ENCODE peak calls at places on chromosomes 2 and 18, in six cellular contexts. J is stimulated activated CD8-positive, alpha-beta memory T cell treated with anti-CD3 and anti-CD28 coated beads, Interleukin-4, amount 100 ng/mL, for 1 hour; K is keratinocyte; T is ELF-1; L is AG08396; W is MM.1S. C is an unnamed sample.

GRCh38 chr2:153499439-153499838 is 20.9 kb upstream of the RPRM start:
- DNase-seq in J (no peak), K (no peak), T (no peak), L (no peak), W (no peak), C (no peak)

GRCh38 chr2:67451086-67451832 is 54.1 kb downstream of the ETAA1 start:
- DNase-seq in J (no peak), K (peak), T (no peak), L (peak), W (no peak), C (peak)

GRCh38 chr18:47120428-47120827 is 29.9 kb downstream of the HDHD2 start:
- DNase-seq in J (no peak), K (no peak), T (no peak), L (no peak), W (no peak), C (no peak)

GRCh38 chr2:222794585-222795579 is 66.0 kb upstream of the ACSL3 start:
- DNase-seq in J (no peak), K (no peak), T (peak), L (no peak), W (no peak), C (no peak)

GRCh38 chr18:58180738-58181353 is 136.8 kb downstream of the NEDD4L start:
- DNase-seq in J (peak), K (no peak), T (peak), L (peak), W (peak), C (no peak)

GRCh38 chr2:74576151-74576755 is 21.7 kb downstream of the DOK1 start:
- DNase-seq in J (no peak), K (no peak), T (no peak), L (no peak), W (no peak), C (no peak)

GRCh38 chr18:25043104-25043503 is 308.9 kb downstream of the ZNF521 start:
- DNase-seq in J (no peak), K (no peak), T (no peak), L (no peak), W (no peak), C (no peak)

GRCh38 chr18:12944724-12945123 is 3.1 kb upstream of the SEH1L start:
- DNase-seq in J (no peak), K (no peak), T (no peak), L (no peak), W (no peak), C (no peak)

GRCh38 chr18:66548747-66549146 is 55.1 kb downstream of the CDH19 start:
- DNase-seq in J (no peak), K (no peak), T (no peak), L (no peak), W (no peak), C (no peak)

GRCh38 chr2:119323459-119323858 is 43.2 kb downstream of the C2orf76 start:
- DNase-seq in J (no peak), K (no peak), T (no peak), L (no peak), W (no peak), C (peak)

GRCh38 chr18:69906765-69907164 is 40.9 kb downstream of the CD226 start:
- DNase-seq in J (no peak), K (no peak), T (no peak), L (no peak), W (no peak), C (no peak)

GRCh38 chr2:232522855-232523681 is 2.9 kb downstream of the PRSS56 start:
- DNase-seq in J (no peak), K (no peak), T (no peak), L (no peak), W (no peak), C (no peak)

GRCh38 chr2:201824212-201824611 is 17.9 kb downstream of the CDK15 start:
- DNase-seq in J (no peak), K (no peak), T (no peak), L (no peak), W (no peak), C (no peak)

GRCh38 chr2:139165599-139165998 is 385.4 kb upstream of the NXPH2 start:
- DNase-seq in J (no peak), K (no peak), T (no peak), L (no peak), W (no peak), C (no peak)

GRCh38 chr2:157223624-157224205 is 33.8 kb upstream of the GALNT5 start:
- DNase-seq in J (no peak), K (no peak), T (no peak), L (no peak), W (no peak), C (no peak)

GRCh38 chr2:40488101-40488598 is 36.3 kb upstream of the SLC8A1 start:
- DNase-seq in J (no peak), K (no peak), T (no peak), L (peak), W (peak), C (no peak)

GRCh38 chr2:158998486-158999248 is 30.2 kb downstream of the TANC1 start:
- DNase-seq in J (no peak), K (peak), T (peak), L (peak), W (no peak), C (no peak)

GRCh38 chr2:237895544-237896506 is 36.4 kb downstream of the RAMP1 start:
- DNase-seq in J (no peak), K (no peak), T (peak), L (no peak), W (no peak), C (no peak)

GRCh38 chr18:4203525-4203924 is 251.6 kb downstream of the DLGAP1 start:
- DNase-seq in J (no peak), K (no peak), T (no peak), L (no peak), W (no peak), C (no peak)

GRCh38 chr2:128420131-128420530 is 101.5 kb upstream of the HS6ST1 start:
- DNase-seq in J (no peak), K (no peak), T (no peak), L (no peak), W (no peak), C (no peak)

GRCh38 chr2:26172189-26172865 is 561 bp upstream of the GAREM2 start:
- DNase-seq in J (no peak), K (no peak), T (peak), L (no peak), W (no peak), C (no peak)

GRCh38 chr2:155301221-155301620 is 602.7 kb downstream of the KCNJ3 start:
- DNase-seq in J (no peak), K (no peak), T (no peak), L (no peak), W (no peak), C (no peak)

GRCh38 chr18:79588636-79589481 is 90.7 kb upstream of the CTDP1 start:
- DNase-seq in J (no peak), K (no peak), T (peak), L (peak), W (no peak), C (no peak)

GRCh38 chr18:46148810-46149209 is 44.6 kb downstream of the HAUS1 start:
- DNase-seq in J (peak), K (no peak), T (peak), L (peak), W (peak), C (no peak)

GRCh38 chr2:235050992-235051351 is 99.2 kb downstream of the SH3BP4 start:
- DNase-seq in J (no peak), K (peak), T (peak), L (peak), W (no peak), C (peak)

C was measured in epithelial cell of prostate.